ENCODE peak calls at places on chromosomes 2 and 18, in five cellular contexts. I is Calu3, V is iPS DF 6.9, H is GM20000, E is GM03348. O is an unnamed sample.

GRCh38 chr2:115160523-115161521 is 718.4 kb downstream of the DPP10 start:
- DNase-seq in H (no peak), V (peak; percentile 29), I (no peak), E (no peak), O (no peak)

GRCh38 chr2:39304729-39305128 is 61.0 kb upstream of the CDKL4 start:
- DNase-seq in V (no peak), H (no peak), E (no peak), I (no peak), O (no peak)

GRCh38 chr2:98460573-98461560 is 16.2 kb downstream of the INPP4A start:
- DNase-seq in I (no peak), V (no peak), E (no peak), H (peak; percentile 63), O (no peak)

GRCh38 chr2:129929321-129930290 is 49.9 kb upstream of the RAB6C start:
- DNase-seq in V (no peak), E (peak; percentile 55), I (no peak), H (peak; percentile 7), O (peak; percentile 89)

GRCh38 chr2:203804070-203804469 is 63.5 kb upstream of the CTLA4 start:
- DNase-seq in I (peak; percentile 70), V (no peak), E (peak; percentile 86), H (no peak), O (peak; percentile 99)

GRCh38 chr2:160924936-160925353 is 235.3 kb upstream of the TANK start:
- DNase-seq in V (peak; percentile 58), E (no peak), H (no peak), I (no peak), O (no peak)

GRCh38 chr18:78856569-78857200 is 122.9 kb upstream of the SALL3 start:
- DNase-seq in H (no peak), I (no peak), V (no peak), E (no peak), O (no peak)

GRCh38 chr2:24793752-24794477 is 690 bp downstream of the CENPO start:
- DNase-seq in E (peak; percentile 20), H (peak; percentile 19), I (no peak), V (no peak), O (peak; percentile 63)

GRCh38 chr18:55356815-55357214 is 231.2 kb downstream of the TCF4 start:
- DNase-seq in I (no peak), E (no peak), V (no peak), H (no peak), O (no peak)

GRCh38 chr2:195368530-195369216 is 288.4 kb upstream of the SLC39A10 start:
- DNase-seq in I (no peak), H (no peak), E (no peak), V (no peak), O (no peak)

GRCh38 chr2:241612156-241613017 is 24.6 kb downstream of the THAP4 start:
- DNase-seq in E (peak; percentile 33), V (no peak), H (no peak), I (no peak), O (peak; percentile 62)

GRCh38 chr18:10927290-10927979 is 221.9 kb downstream of the PIEZO2 start:
- DNase-seq in I (no peak), H (no peak), E (peak; percentile 66), V (no peak), O (peak; percentile 84)